ENCODE peak calls at places on chromosome 14, in six cellular contexts. V is HepG2, Z is K562, S is H1, C is SK-N-SH, I is GM12878. H is an unnamed sample.

GRCh38 chr14:43031598-43031997 is 1424.9 kb downstream of the LRFN5 start:
- DNase-seq in S (no peak), I (no peak), V (no peak), C (no peak), Z (no peak), H (no peak)

GRCh38 chr14:24088095-24088494 is 6.0 kb upstream of the PCK2 start:
- DNase-seq in Z (no peak), C (no peak), I (no peak), V (no peak), S (no peak), H (no peak)

GRCh38 chr14:45251912-45252311 is 1.1 kb downstream of the MIS18BP1 start:
- DNase-seq in I (peak), Z (peak), C (peak), V (peak), S (no peak), H (peak)

GRCh38 chr14:76844223-76844622 is 18.0 kb downstream of the LRRC74A start:
- DNase-seq in V (no peak), Z (peak), C (no peak), S (no peak), I (no peak), H (peak)

GRCh38 chr14:71586131-71586893 is 345.9 kb upstream of the RGS6 start:
- DNase-seq in V (no peak), C (peak), Z (no peak), I (no peak), S (no peak), H (no peak)

GRCh38 chr14:28297559-28297958 is 469.0 kb upstream of the FOXG1 start:
- DNase-seq in I (no peak), S (no peak), V (no peak), C (no peak), Z (no peak), H (no peak)

GRCh38 chr14:52061380-52061779 is 7.5 kb downstream of the NID2 start:
- DNase-seq in C (no peak), Z (no peak), V (no peak), S (no peak), I (no peak), H (no peak)

GRCh38 chr14:104680056-104680805 is 9.2 kb upstream of the INF2 start:
- DNase-seq in S (no peak), I (no peak), Z (peak), C (no peak), V (no peak), H (no peak)

GRCh38 chr14:65958664-65959562 is 527.3 kb upstream of the CCDC196 start:
- DNase-seq in S (peak), C (peak), V (peak), I (no peak), Z (peak), H (no peak)

DNA sequence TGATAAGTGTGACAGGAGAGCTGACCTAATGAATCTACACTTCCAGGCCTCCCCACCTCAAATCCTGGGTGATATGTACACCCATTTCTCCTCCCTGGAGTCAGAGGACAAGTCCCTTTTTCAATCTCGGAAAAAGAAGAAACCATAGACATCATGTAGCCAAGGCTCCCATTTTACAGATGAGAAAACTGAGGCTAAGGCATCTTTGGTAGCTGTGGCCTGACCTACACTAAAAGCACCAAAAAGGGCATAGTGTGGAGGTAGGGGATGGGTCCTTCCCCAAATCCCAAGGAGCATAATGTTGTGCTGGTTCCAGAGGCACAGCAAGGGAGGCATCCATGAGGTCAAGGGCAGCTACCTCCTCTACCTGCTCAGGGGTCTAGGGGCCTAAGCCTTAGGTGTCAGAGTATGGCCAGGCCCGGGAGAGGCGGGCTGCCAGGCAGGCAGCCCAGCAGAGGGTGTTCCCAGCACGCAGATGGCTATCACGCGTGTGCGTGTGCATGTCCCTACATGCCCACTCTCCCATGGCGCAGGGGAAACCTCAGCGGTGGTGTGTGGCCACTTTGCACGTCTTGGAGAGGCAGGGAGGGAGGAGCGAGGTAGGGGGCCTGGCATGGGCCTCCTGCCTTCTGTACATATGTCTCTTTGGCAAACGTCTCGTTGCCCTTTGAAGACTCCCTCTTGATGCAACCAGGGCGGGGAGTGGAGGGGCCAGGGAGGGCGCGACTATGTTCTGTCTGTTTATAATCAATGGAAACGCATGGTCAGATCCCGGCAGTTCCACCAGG is 2.5 kb downstream of the PGF start:
- DNase-seq in I (no peak), C (no peak), V (no peak), Z (no peak), S (no peak), H (no peak)
- TF ChIP-seq GABPA in I (no peak), C (no peak), V (no peak), Z (no peak), S (no peak), H (no peak)

GRCh38 chr14:73945159-73945670 is 4.7 kb downstream of the FAM161B start:
- DNase-seq in Z (no peak), S (no peak), V (no peak), C (no peak), I (no peak), H (no peak)
- TF ChIP-seq POLR2AphosphoS5 in Z (no peak), S (no peak), V (no peak), C (no peak), I (no peak), H (no peak)

DNA sequence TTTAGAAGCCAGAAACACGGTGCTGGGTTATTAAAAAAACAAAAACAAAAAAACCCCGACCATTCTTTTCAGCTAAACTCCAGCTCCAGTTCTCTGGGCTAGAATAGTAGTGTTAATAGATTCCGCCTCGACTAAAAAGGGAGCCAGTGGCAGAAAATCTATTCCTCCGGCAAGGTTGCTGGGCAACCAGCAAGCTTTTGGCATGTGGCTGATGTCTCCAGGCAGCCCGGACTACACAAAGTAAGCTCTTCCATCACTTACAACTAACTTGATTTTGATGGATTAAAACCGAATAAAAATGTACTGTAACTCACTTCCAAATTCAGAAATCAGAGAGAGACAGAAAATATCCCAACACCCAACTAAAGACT is 126.4 kb upstream of the FOXN3 start:
- DNase-seq in I (no peak), C (no peak), S (no peak), V (no peak), Z (no peak), H (no peak)
- TF ChIP-seq GABPA in I (no peak), C (no peak), S (no peak), V (no peak), Z (no peak), H (no peak)

DNA sequence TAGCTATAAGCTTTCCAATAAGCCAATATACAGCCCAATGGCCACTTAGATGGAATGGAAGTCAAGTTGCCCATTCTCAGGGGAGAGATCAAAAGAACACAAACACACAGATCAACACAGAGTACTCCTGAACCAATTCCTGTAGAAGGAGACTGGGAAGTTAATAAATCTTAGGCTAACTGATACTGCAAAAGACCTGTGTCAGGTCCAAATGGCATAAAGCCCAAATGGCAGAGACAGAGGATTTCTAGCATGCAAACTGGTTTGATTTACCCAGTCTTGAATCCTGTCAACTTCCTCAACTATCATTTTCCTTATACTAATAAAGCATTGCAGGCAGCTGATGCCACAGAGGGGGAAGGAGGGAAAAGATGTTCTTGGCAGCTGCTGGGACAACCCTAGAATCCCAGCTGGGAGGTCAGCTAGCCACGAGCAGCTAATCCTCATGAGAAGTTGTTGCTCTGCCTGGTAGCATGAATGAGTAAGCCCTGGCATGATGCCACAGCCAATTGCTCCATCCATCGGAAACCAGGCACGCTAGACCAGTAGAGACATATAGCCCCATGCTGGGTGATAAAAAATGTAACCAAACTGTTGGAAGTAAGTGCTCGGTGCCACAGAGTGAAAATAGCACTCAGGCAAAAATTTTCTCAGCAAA is 26.2 kb downstream of the ANG start:
- DNase-seq in C (no peak), Z (no peak), S (no peak), I (no peak), V (no peak), H (peak)
- TF ChIP-seq POLR2AphosphoS5 in C (no peak), Z (no peak), S (no peak), I (no peak), V (no peak), H (peak)

DNA sequence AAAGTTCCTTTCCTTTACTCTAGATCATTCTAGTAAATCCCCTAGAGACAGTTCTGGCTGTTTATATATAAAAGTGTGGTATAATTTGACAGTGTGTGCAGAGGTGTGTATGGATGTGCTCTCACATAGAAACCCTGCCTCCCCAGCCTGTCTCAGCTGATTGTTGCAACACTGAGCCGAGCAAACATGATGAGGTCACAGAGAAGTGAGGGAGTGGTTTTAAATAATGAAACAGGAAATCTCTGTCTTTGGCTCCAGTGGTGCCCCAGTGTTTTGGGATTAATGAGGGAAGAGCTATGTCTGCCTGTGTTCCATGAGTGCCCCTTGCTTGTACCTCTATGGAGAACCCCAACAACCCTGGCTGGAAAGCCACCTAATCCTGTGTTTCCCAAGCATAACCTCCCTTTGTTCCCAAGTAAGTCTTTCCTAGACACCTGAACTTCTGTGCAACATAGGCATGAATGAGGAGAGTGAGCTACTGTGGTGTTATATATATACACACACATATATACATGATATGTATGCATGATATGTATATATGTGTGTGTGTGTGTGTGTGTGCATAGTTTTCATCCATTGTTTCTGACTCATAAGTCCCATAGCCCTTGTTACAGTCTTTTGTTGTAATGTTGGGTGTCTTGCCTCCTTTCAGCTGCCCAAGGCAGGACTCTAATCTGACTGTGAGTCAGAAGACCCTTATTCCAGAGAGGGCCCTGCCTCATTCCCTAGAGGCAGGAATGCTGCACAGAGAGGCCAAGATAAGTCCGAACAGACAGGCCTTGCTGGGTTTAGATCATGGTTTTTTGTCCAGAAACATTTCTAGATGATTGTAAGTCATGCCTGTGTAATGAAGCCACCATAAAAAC is 18.0 kb downstream of the TRAF3 start:
- DNase-seq in I (no peak), S (no peak), Z (peak), V (peak), C (no peak), H (peak)
- TF ChIP-seq GABPA in I (no peak), S (no peak), Z (no peak), V (no peak), C (no peak), H (no peak)

GRCh38 chr14:64338616-64339316 is 44.6 kb upstream of the ESR2 start:
- DNase-seq in I (peak), Z (peak), V (peak), C (peak), S (peak), H (peak)
- TF ChIP-seq POLR2AphosphoS5 in I (no peak), Z (peak), V (peak), C (peak), S (peak), H (peak)

DNA sequence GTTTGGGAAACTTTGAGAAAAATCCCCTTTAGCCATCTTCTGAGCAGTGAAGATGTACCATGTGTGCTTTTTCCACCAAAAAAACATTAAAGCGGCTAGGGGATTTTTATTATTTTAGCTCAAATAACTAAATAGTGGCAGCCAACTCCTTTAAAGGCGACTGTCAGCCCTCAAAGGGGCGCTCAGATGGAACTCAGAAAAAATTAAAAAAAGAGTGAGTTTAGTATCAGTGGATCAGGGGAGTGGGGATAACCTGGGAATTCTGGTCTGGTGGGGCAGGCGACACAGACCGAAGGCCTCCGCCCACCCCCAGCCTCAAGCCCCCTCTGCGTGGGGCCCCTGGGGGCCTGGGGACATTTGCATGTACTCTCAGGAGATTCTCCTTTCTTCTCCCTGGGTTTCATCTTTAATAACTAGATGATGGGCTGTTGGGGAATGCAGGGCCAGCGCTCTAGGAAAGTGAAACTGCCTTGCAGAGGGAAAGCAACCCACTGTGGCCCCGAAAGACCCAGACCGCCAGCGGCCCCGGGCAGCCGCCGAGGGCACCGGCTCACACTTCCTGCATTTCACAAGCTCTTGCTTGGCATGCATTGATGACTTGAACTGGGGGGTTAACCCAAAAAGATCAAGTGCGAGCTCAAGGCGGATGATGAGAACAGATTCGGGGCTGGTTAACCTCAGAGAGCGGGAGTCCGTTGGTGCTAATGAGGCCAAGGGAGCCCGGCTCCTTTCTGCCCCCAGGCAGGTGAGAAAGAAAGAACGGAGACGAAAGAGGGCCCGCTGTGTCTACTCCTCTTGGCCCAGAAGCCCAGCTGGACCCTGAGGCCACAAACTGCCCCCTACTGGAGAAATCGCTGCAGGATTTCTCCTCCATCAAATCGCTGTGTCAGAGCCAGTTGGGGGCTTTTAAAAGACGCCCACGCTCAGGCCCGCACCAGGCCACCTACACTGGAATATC is 7.3 kb upstream of the BATF start:
- DNase-seq in V (no peak), Z (peak), S (peak), I (peak), C (no peak), H (no peak)
- TF ChIP-seq GABPA in V (no peak), Z (no peak), S (no peak), I (no peak), C (no peak), H (no peak)